ENCODE peak calls at places on chromosome 5, in ten cellular contexts. One of them, this sample, is unnamed.

GRCh38 chr5:31193591-31194457 is at the start of gene CDH6:
- DNase-seq in endothelial cell of umbilical vein: no peak
- DNase-seq in bronchial epithelial cell: peak; percentile 63
- DNase-seq in CD8-positive, alpha-beta T cell: no peak
- DNase-seq in colonic mucosa: no peak
- DNase-seq in A549: peak; percentile 19
- DNase-seq in AG09309: no peak
- DNase-seq in fibroblast of lung: peak; percentile 83
- DNase-seq in body of pancreas: peak; percentile 25
- DNase-seq in brain microvascular endothelial cell: peak; percentile 71
- DNase-seq in this sample: no peak

GRCh38 chr5:38467353-38468040 is 88.9 kb downstream of the LIFR start:
- DNase-seq in endothelial cell of umbilical vein: peak; percentile 92
- DNase-seq in bronchial epithelial cell: no peak
- DNase-seq in CD8-positive, alpha-beta T cell: no peak
- DNase-seq in colonic mucosa: no peak
- DNase-seq in A549: no peak
- DNase-seq in AG09309: no peak
- DNase-seq in fibroblast of lung: peak; percentile 66
- DNase-seq in body of pancreas: no peak
- DNase-seq in brain microvascular endothelial cell: no peak
- DNase-seq in this sample: peak; percentile 59

GRCh38 chr5:136001531-136001930 is 27.3 kb upstream of the TGFBI start:
- DNase-seq in endothelial cell of umbilical vein: no peak
- DNase-seq in bronchial epithelial cell: no peak
- DNase-seq in CD8-positive, alpha-beta T cell: no peak
- DNase-seq in colonic mucosa: no peak
- DNase-seq in A549: no peak
- DNase-seq in AG09309: peak; percentile 87
- DNase-seq in fibroblast of lung: peak; percentile 83
- DNase-seq in body of pancreas: no peak
- DNase-seq in brain microvascular endothelial cell: no peak
- DNase-seq in this sample: peak; percentile 93

GRCh38 chr5:134175874-134176522 is 752 bp downstream of the SKP1 start:
- DNase-seq in endothelial cell of umbilical vein: peak; percentile 50
- DNase-seq in bronchial epithelial cell: peak; percentile 19
- DNase-seq in CD8-positive, alpha-beta T cell: no peak
- DNase-seq in colonic mucosa: peak; percentile 32
- DNase-seq in A549: peak; percentile 22
- DNase-seq in AG09309: no peak
- DNase-seq in fibroblast of lung: peak; percentile 47
- DNase-seq in body of pancreas: peak; percentile 45
- DNase-seq in brain microvascular endothelial cell: peak; percentile 12
- DNase-seq in this sample: peak; percentile 20

GRCh38 chr5:154841273-154841661 is 9.1 kb downstream of the FAXDC2 start:
- DNase-seq in endothelial cell of umbilical vein: no peak
- DNase-seq in bronchial epithelial cell: no peak
- DNase-seq in CD8-positive, alpha-beta T cell: no peak
- DNase-seq in colonic mucosa: no peak
- DNase-seq in A549: no peak
- DNase-seq in AG09309: no peak
- DNase-seq in fibroblast of lung: peak; percentile 7
- DNase-seq in body of pancreas: no peak
- DNase-seq in brain microvascular endothelial cell: no peak
- DNase-seq in this sample: no peak

GRCh38 chr5:128538249-128539037 is 398 bp upstream of the FBN2 start:
- DNase-seq in endothelial cell of umbilical vein: peak; percentile 85
- DNase-seq in bronchial epithelial cell: peak; percentile 39
- DNase-seq in CD8-positive, alpha-beta T cell: no peak
- DNase-seq in colonic mucosa: peak; percentile 44
- DNase-seq in A549: peak; percentile 88
- DNase-seq in AG09309: peak; percentile 61
- DNase-seq in fibroblast of lung: peak; percentile 77
- DNase-seq in body of pancreas: no peak
- DNase-seq in brain microvascular endothelial cell: peak; percentile 78
- DNase-seq in this sample: peak; percentile 82

GRCh38 chr5:135448796-135449507 is 1.8 kb upstream of the DCANP1 start:
- DNase-seq in endothelial cell of umbilical vein: no peak
- DNase-seq in bronchial epithelial cell: no peak
- DNase-seq in CD8-positive, alpha-beta T cell: no peak
- DNase-seq in colonic mucosa: no peak
- DNase-seq in A549: no peak
- DNase-seq in AG09309: peak; percentile 80
- DNase-seq in fibroblast of lung: peak; percentile 77
- DNase-seq in body of pancreas: no peak
- DNase-seq in brain microvascular endothelial cell: no peak
- DNase-seq in this sample: no peak

GRCh38 chr5:151082274-151082902 is 1.6 kb upstream of the TNIP1 start:
- DNase-seq in endothelial cell of umbilical vein: no peak
- DNase-seq in bronchial epithelial cell: peak; percentile 73
- DNase-seq in CD8-positive, alpha-beta T cell: no peak
- DNase-seq in colonic mucosa: peak; percentile 81
- DNase-seq in A549: peak; percentile 65
- DNase-seq in AG09309: no peak
- DNase-seq in fibroblast of lung: no peak
- DNase-seq in body of pancreas: no peak
- DNase-seq in brain microvascular endothelial cell: no peak
- DNase-seq in this sample: no peak

GRCh38 chr5:132770476-132771159 is 6.4 kb downstream of the SEPTIN8 start:
- DNase-seq in endothelial cell of umbilical vein: peak; percentile 68
- DNase-seq in bronchial epithelial cell: no peak
- DNase-seq in CD8-positive, alpha-beta T cell: no peak
- DNase-seq in colonic mucosa: no peak
- DNase-seq in A549: no peak
- DNase-seq in AG09309: no peak
- DNase-seq in fibroblast of lung: no peak
- DNase-seq in body of pancreas: no peak
- DNase-seq in brain microvascular endothelial cell: no peak
- DNase-seq in this sample: no peak

GRCh38 chr5:162068412-162068811 is 839 bp downstream of the GABRG2 start:
- DNase-seq in endothelial cell of umbilical vein: no peak
- DNase-seq in bronchial epithelial cell: peak; percentile 33
- DNase-seq in CD8-positive, alpha-beta T cell: no peak
- DNase-seq in colonic mucosa: peak; percentile 16
- DNase-seq in A549: peak; percentile 14
- DNase-seq in AG09309: no peak
- DNase-seq in fibroblast of lung: peak; percentile 1
- DNase-seq in body of pancreas: peak; percentile 22
- DNase-seq in brain microvascular endothelial cell: no peak
- DNase-seq in this sample: peak; percentile 1

GRCh38 chr5:120199559-120199958 is 264.5 kb upstream of the PRR16 start:
- DNase-seq in endothelial cell of umbilical vein: no peak
- DNase-seq in bronchial epithelial cell: no peak
- DNase-seq in CD8-positive, alpha-beta T cell: no peak
- DNase-seq in colonic mucosa: no peak
- DNase-seq in A549: no peak
- DNase-seq in AG09309: no peak
- DNase-seq in fibroblast of lung: no peak
- DNase-seq in body of pancreas: no peak
- DNase-seq in brain microvascular endothelial cell: no peak
- DNase-seq in this sample: no peak

GRCh38 chr5:61132559-61132958 is 29.7 kb downstream of the SMIM15 start:
- DNase-seq in endothelial cell of umbilical vein: no peak
- DNase-seq in bronchial epithelial cell: no peak
- DNase-seq in CD8-positive, alpha-beta T cell: no peak
- DNase-seq in colonic mucosa: no peak
- DNase-seq in A549: no peak
- DNase-seq in AG09309: peak; percentile 55
- DNase-seq in fibroblast of lung: peak; percentile 49
- DNase-seq in body of pancreas: no peak
- DNase-seq in brain microvascular endothelial cell: peak; percentile 15
- DNase-seq in this sample: no peak

GRCh38 chr5:138033275-138033808 is 463 bp upstream of the FAM13B start:
- DNase-seq in endothelial cell of umbilical vein: no peak
- DNase-seq in bronchial epithelial cell: no peak
- DNase-seq in CD8-positive, alpha-beta T cell: no peak
- DNase-seq in colonic mucosa: no peak
- DNase-seq in A549: no peak
- DNase-seq in AG09309: no peak
- DNase-seq in fibroblast of lung: peak; percentile 5
- DNase-seq in body of pancreas: no peak
- DNase-seq in brain microvascular endothelial cell: no peak
- DNase-seq in this sample: no peak

GRCh38 chr5:134122530-134122929 is 8.0 kb downstream of the TCF7 start:
- DNase-seq in endothelial cell of umbilical vein: no peak
- DNase-seq in bronchial epithelial cell: no peak
- DNase-seq in CD8-positive, alpha-beta T cell: peak; percentile 78
- DNase-seq in colonic mucosa: no peak
- DNase-seq in A549: no peak
- DNase-seq in AG09309: no peak
- DNase-seq in fibroblast of lung: no peak
- DNase-seq in body of pancreas: no peak
- DNase-seq in brain microvascular endothelial cell: no peak
- DNase-seq in this sample: no peak

GRCh38 chr5:98424681-98425454 is 348.6 kb upstream of the RGMB start:
- DNase-seq in endothelial cell of umbilical vein: no peak
- DNase-seq in bronchial epithelial cell: no peak
- DNase-seq in CD8-positive, alpha-beta T cell: no peak
- DNase-seq in colonic mucosa: no peak
- DNase-seq in A549: no peak
- DNase-seq in AG09309: peak; percentile 49
- DNase-seq in fibroblast of lung: peak; percentile 46
- DNase-seq in body of pancreas: no peak
- DNase-seq in brain microvascular endothelial cell: peak; percentile 11
- DNase-seq in this sample: peak; percentile 85

GRCh38 chr5:178210073-178210526 is 5.8 kb downstream of the HNRNPAB start:
- DNase-seq in endothelial cell of umbilical vein: no peak
- DNase-seq in bronchial epithelial cell: no peak
- DNase-seq in CD8-positive, alpha-beta T cell: no peak
- DNase-seq in colonic mucosa: no peak
- DNase-seq in A549: no peak
- DNase-seq in AG09309: no peak
- DNase-seq in fibroblast of lung: no peak
- DNase-seq in body of pancreas: no peak
- DNase-seq in brain microvascular endothelial cell: no peak
- DNase-seq in this sample: no peak

DNA sequence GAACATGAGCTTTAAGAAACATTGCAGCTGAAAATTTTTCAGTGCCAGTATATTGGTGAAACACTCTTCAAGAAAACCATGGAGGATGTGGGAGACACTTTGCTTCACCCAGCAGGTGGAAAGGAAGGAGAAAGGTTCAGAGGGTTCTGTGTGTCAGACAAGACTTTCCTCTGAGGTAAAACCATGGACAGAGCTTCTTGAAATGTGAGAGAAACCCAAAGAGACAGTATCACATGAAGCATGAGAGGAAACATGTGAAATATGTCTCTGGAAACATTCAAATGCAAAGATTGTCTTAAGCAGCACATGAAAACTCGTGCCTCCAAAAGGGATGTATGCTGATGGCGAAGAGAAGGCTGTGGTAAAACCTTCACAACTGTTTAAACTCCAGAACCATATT is 368.9 kb upstream of the ST8SIA4 start:
- DNase-seq in endothelial cell of umbilical vein: no peak
- DNase-seq in bronchial epithelial cell: no peak
- DNase-seq in CD8-positive, alpha-beta T cell: no peak
- DNase-seq in colonic mucosa: no peak
- DNase-seq in A549: no peak
- DNase-seq in AG09309: no peak
- DNase-seq in fibroblast of lung: no peak
- DNase-seq in body of pancreas: no peak
- DNase-seq in brain microvascular endothelial cell: no peak
- DNase-seq in this sample: no peak
- H3K4me3 ChIP-seq in endothelial cell of umbilical vein: no peak overlapping the region
- H3K4me3 ChIP-seq in bronchial epithelial cell: no peak overlapping the region
- H3K4me3 ChIP-seq in CD8-positive, alpha-beta T cell: no peak overlapping the region
- H3K4me3 ChIP-seq in colonic mucosa: no peak overlapping the region
- H3K4me3 ChIP-seq in A549: no peak overlapping the region
- H3K4me3 ChIP-seq in AG09309: no peak overlapping the region
- H3K4me3 ChIP-seq in fibroblast of lung: no peak overlapping the region
- H3K4me3 ChIP-seq in body of pancreas: no peak overlapping the region
- H3K4me3 ChIP-seq in brain microvascular endothelial cell: no peak overlapping the region
- H3K4me3 ChIP-seq in this sample: no peak overlapping the region

DNA sequence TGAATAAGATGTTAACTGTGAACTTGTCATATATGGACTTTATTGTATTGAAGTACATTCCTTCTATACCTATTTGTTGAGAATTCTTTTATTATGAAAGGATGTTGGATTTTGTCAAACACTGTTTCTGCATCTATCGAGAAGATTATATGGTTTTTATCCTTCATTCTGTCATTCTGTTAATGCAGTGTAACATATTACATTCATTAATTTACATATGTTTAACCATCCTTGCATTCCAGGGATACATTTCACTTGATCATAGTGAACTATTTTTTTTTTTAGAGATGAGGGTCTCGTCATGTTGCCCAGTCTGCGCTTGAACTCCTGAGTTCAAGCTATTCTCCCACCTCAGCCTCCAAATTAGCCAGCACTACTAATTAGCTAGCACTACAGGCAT is 48.4 kb downstream of the F2R start:
- DNase-seq in endothelial cell of umbilical vein: no peak
- DNase-seq in bronchial epithelial cell: no peak
- DNase-seq in CD8-positive, alpha-beta T cell: no peak
- DNase-seq in colonic mucosa: no peak
- DNase-seq in A549: no peak
- DNase-seq in AG09309: no peak
- DNase-seq in fibroblast of lung: no peak
- DNase-seq in body of pancreas: no peak
- DNase-seq in brain microvascular endothelial cell: no peak
- DNase-seq in this sample: no peak
- TF ChIP-seq CTCF in endothelial cell of umbilical vein: no peak
- TF ChIP-seq CTCF in bronchial epithelial cell: no peak
- TF ChIP-seq CTCF in CD8-positive, alpha-beta T cell: no peak
- TF ChIP-seq CTCF in colonic mucosa: no peak
- TF ChIP-seq CTCF in A549: no peak
- TF ChIP-seq CTCF in AG09309: no peak
- TF ChIP-seq CTCF in fibroblast of lung: no peak
- TF ChIP-seq CTCF in body of pancreas: no peak
- TF ChIP-seq CTCF in brain microvascular endothelial cell: no peak
- TF ChIP-seq CTCF in this sample: no peak

GRCh38 chr5:54534306-54534705 is 16.7 kb downstream of the SNX18 start:
- DNase-seq in endothelial cell of umbilical vein: no peak
- DNase-seq in bronchial epithelial cell: no peak
- DNase-seq in CD8-positive, alpha-beta T cell: no peak
- DNase-seq in colonic mucosa: no peak
- DNase-seq in A549: no peak
- DNase-seq in AG09309: no peak
- DNase-seq in fibroblast of lung: no peak
- DNase-seq in body of pancreas: no peak
- DNase-seq in brain microvascular endothelial cell: no peak
- DNase-seq in this sample: no peak
- H3K4me3 ChIP-seq in endothelial cell of umbilical vein: no peak overlapping the region
- H3K4me3 ChIP-seq in bronchial epithelial cell: no peak overlapping the region
- H3K4me3 ChIP-seq in CD8-positive, alpha-beta T cell: no peak overlapping the region
- H3K4me3 ChIP-seq in colonic mucosa: no peak overlapping the region
- H3K4me3 ChIP-seq in A549: no peak overlapping the region
- H3K4me3 ChIP-seq in AG09309: no peak overlapping the region
- H3K4me3 ChIP-seq in fibroblast of lung: no peak overlapping the region
- H3K4me3 ChIP-seq in body of pancreas: no peak overlapping the region
- H3K4me3 ChIP-seq in brain microvascular endothelial cell: no peak overlapping the region
- H3K4me3 ChIP-seq in this sample: no peak overlapping the region

GRCh38 chr5:170348069-170348702 is 41.0 kb downstream of the KCNMB1 start:
- DNase-seq in endothelial cell of umbilical vein: no peak
- DNase-seq in bronchial epithelial cell: no peak
- DNase-seq in CD8-positive, alpha-beta T cell: no peak
- DNase-seq in colonic mucosa: no peak
- DNase-seq in A549: no peak
- DNase-seq in AG09309: no peak
- DNase-seq in fibroblast of lung: no peak
- DNase-seq in body of pancreas: no peak
- DNase-seq in brain microvascular endothelial cell: no peak
- DNase-seq in this sample: peak; percentile 23
- TF ChIP-seq CTCF in endothelial cell of umbilical vein: no peak
- TF ChIP-seq CTCF in bronchial epithelial cell: no peak
- TF ChIP-seq CTCF in CD8-positive, alpha-beta T cell: peak; percentile 28
- TF ChIP-seq CTCF in colonic mucosa: no peak
- TF ChIP-seq CTCF in A549: no peak
- TF ChIP-seq CTCF in AG09309: peak; percentile 5
- TF ChIP-seq CTCF in fibroblast of lung: no peak
- TF ChIP-seq CTCF in body of pancreas: no peak
- TF ChIP-seq CTCF in brain microvascular endothelial cell: peak; percentile 27
- TF ChIP-seq CTCF in this sample: peak; percentile 20

GRCh38 chr5:168288349-168289245 is 2.8 kb upstream of the WWC1 start:
- DNase-seq in endothelial cell of umbilical vein: no peak
- DNase-seq in bronchial epithelial cell: peak; percentile 96
- DNase-seq in CD8-positive, alpha-beta T cell: no peak
- DNase-seq in colonic mucosa: peak; percentile 88
- DNase-seq in A549: peak; percentile 55
- DNase-seq in AG09309: no peak
- DNase-seq in fibroblast of lung: peak; percentile 35
- DNase-seq in body of pancreas: peak; percentile 78
- DNase-seq in brain microvascular endothelial cell: no peak
- DNase-seq in this sample: no peak
- H3K4me3 ChIP-seq in endothelial cell of umbilical vein: no peak overlapping the region
- H3K4me3 ChIP-seq in bronchial epithelial cell: peak overlapping the region; percentile 26
- H3K4me3 ChIP-seq in CD8-positive, alpha-beta T cell: no peak overlapping the region
- H3K4me3 ChIP-seq in colonic mucosa: peak overlapping the region; percentile 28
- H3K4me3 ChIP-seq in A549: peak overlapping the region; percentile 7
- H3K4me3 ChIP-seq in AG09309: no peak overlapping the region
- H3K4me3 ChIP-seq in fibroblast of lung: no peak overlapping the region
- H3K4me3 ChIP-seq in body of pancreas: no peak overlapping the region
- H3K4me3 ChIP-seq in brain microvascular endothelial cell: no peak overlapping the region
- H3K4me3 ChIP-seq in this sample: no peak overlapping the region